ENCODE peak calls at places on chromosomes 1 and 21, in seven cellular contexts. W is CD8-positive, alpha-beta memory T cell; Z is T-helper 17 cell; N is NCI-H460; M is WTC11; I is nucleus accumbens; X is stimulated activated CD4-positive, alpha-beta T cell treated with anti-CD3 and anti-CD28 coated beads, Interleukin-4, amount 100 ng/mL, for 1 hour. E is an unnamed sample.
A peak's percentile ranks its signal among the peaks of the same experiment; 100 is the strongest.

GRCh38 chr1:66396212-66396890 is 137.6 kb upstream of the SGIP1 start:
- DNase-seq in W (no peak), Z (no peak), N (no peak), M (no peak), I (no peak), X (no peak), E (no peak)

GRCh38 chr1:84758968-84759491 is 68.8 kb upstream of the SSX2IP start:
- DNase-seq in W (no peak), Z (no peak), N (no peak), M (no peak), I (peak; percentile 16), X (peak; percentile 23), E (peak; percentile 43)

GRCh38 chr1:50936321-50936720 is 23.7 kb downstream of the FAF1 start:
- DNase-seq in W (no peak), Z (no peak), N (no peak), M (no peak), I (no peak), X (no peak), E (no peak)

GRCh38 chr1:213570487-213570886 is 417.3 kb upstream of the PROX1 start:
- DNase-seq in W (no peak), Z (no peak), N (no peak), M (no peak), I (no peak), X (no peak), E (no peak)

GRCh38 chr1:166127003-166127402 is 39.8 kb downstream of the FAM78B start:
- DNase-seq in W (no peak), Z (no peak), N (no peak), M (no peak), I (no peak), X (no peak), E (no peak)

GRCh38 chr1:204426474-204426873 is 14.9 kb upstream of the PPP1R15B start:
- DNase-seq in W (no peak), Z (no peak), N (no peak), M (no peak), I (no peak), X (no peak), E (no peak)

GRCh38 chr1:237759371-237759770 is 131.4 kb downstream of the ZP4 start:
- DNase-seq in W (no peak), Z (no peak), N (no peak), M (no peak), I (no peak), X (no peak), E (no peak)

GRCh38 chr1:113928129-113928949 is 785 bp upstream of the HIPK1 start:
- DNase-seq in W (no peak), Z (no peak), N (no peak), M (no peak), I (no peak), X (no peak), E (no peak)

GRCh38 chr1:53115403-53116306 is 26.8 kb downstream of the SLC1A7 start:
- DNase-seq in W (no peak), Z (no peak), N (no peak), M (peak; percentile 41), I (no peak), X (no peak), E (no peak)

GRCh38 chr1:87702455-87702854 is 373.8 kb downstream of the LMO4 start:
- DNase-seq in W (no peak), Z (no peak), N (no peak), M (no peak), I (no peak), X (no peak), E (no peak)

GRCh38 chr1:245797592-245798366 is 643.0 kb downstream of the KIF26B start:
- DNase-seq in W (no peak), Z (no peak), N (peak; percentile 35), M (peak; percentile 71), I (no peak), X (no peak), E (no peak)

GRCh38 chr1:6909857-6910256 is 124.6 kb downstream of the CAMTA1 start:
- DNase-seq in W (no peak), Z (no peak), N (no peak), M (no peak), I (no peak), X (no peak), E (no peak)

GRCh38 chr1:119471566-119471965 is 35.4 kb upstream of the HSD3B1 start:
- DNase-seq in W (no peak), Z (no peak), N (no peak), M (no peak), I (no peak), X (no peak), E (no peak)

GRCh38 chr1:39204441-39205081 is at the start of gene MACF1:
- DNase-seq in W (no peak), Z (no peak), N (no peak), M (no peak), I (peak; percentile 43), X (no peak), E (peak; percentile 55)

GRCh38 chr1:45512641-45513054 is 9.0 kb downstream of the PRDX1 start:
- DNase-seq in W (peak; percentile 65), Z (peak; percentile 19), N (peak; percentile 68), M (peak; percentile 67), I (no peak), X (peak; percentile 44), E (no peak)

GRCh38 chr1:109960745-109961094 is 23.8 kb upstream of the AHCYL1 start:
- DNase-seq in W (no peak), Z (no peak), N (no peak), M (no peak), I (no peak), X (no peak), E (no peak)

GRCh38 chr21:39852021-39852721 is 15.1 kb upstream of the PCP4 start:
- DNase-seq in W (no peak), Z (no peak), N (no peak), M (no peak), I (no peak), X (no peak), E (no peak)

GRCh38 chr1:86423473-86423872 is 498 bp upstream of the CLCA2 start:
- DNase-seq in W (no peak), Z (no peak), N (no peak), M (no peak), I (no peak), X (no peak), E (no peak)

GRCh38 chr1:171644805-171645483 is 7.5 kb downstream of the MYOC start:
- DNase-seq in W (peak; percentile 62), Z (peak; percentile 16), N (peak; percentile 91), M (peak; percentile 91), I (peak; percentile 15), X (peak; percentile 55), E (peak; percentile 77)

GRCh38 chr1:235068155-235069121 is 60.2 kb downstream of the TOMM20 start:
- DNase-seq in W (no peak), Z (no peak), N (no peak), M (no peak), I (no peak), X (no peak), E (no peak)

GRCh38 chr1:196598902-196599301 is 9.3 kb downstream of the KCNT2 start:
- DNase-seq in W (no peak), Z (no peak), N (no peak), M (no peak), I (no peak), X (no peak), E (no peak)